ENCODE peak calls at places on chromosomes 5 and 9, in six cellular contexts. S is stomach, O is MM.1S, N is HCT116, K is heart right ventricle, G is lower leg skin. J is an unnamed sample.

GRCh38 chr5:160508780-160509361 is 87.2 kb downstream of the PTTG1 start:
- DNase-seq in S (peak; percentile 53), O (peak; percentile 78), N (peak; percentile 73), K (no peak), G (no peak), J (no peak)

GRCh38 chr5:139251281-139251687 is 42.3 kb upstream of the MATR3 start:
- DNase-seq in S (no peak), O (no peak), N (no peak), K (no peak), G (no peak), J (peak; percentile 53)

GRCh38 chr9:134403682-134404301 is 77.5 kb downstream of the RXRA start:
- DNase-seq in S (peak; percentile 63), O (peak; percentile 23), N (no peak), K (peak; percentile 84), G (peak; percentile 94), J (no peak)

GRCh38 chr9:16505159-16505558 is 365.3 kb downstream of the BNC2 start:
- DNase-seq in S (peak; percentile 27), O (no peak), N (no peak), K (no peak), G (no peak), J (no peak)

GRCh38 chr5:25295067-25295466 is 650.3 kb upstream of the CDH10 start:
- DNase-seq in S (no peak), O (no peak), N (no peak), K (no peak), G (no peak), J (no peak)

GRCh38 chr9:77808750-77809079 is 160.6 kb upstream of the GNA14 start:
- DNase-seq in S (no peak), O (no peak), N (no peak), K (no peak), G (no peak), J (no peak)

GRCh38 chr5:126471875-126472537 is 48.8 kb downstream of the GRAMD2B start:
- DNase-seq in S (no peak), O (no peak), N (no peak), K (no peak), G (no peak), J (no peak)

GRCh38 chr9:4197548-4197947 is 102.3 kb downstream of the GLIS3 start:
- DNase-seq in S (no peak), O (peak; percentile 25), N (no peak), K (no peak), G (no peak), J (no peak)

GRCh38 chr9:119026120-119026519 is 343.1 kb downstream of the BRINP1 start:
- DNase-seq in S (no peak), O (no peak), N (no peak), K (peak; percentile 32), G (peak; percentile 83), J (no peak)

GRCh38 chr5:65184780-65185179 is 296.9 kb downstream of the ADAMTS6 start:
- DNase-seq in S (no peak), O (no peak), N (no peak), K (no peak), G (no peak), J (peak; percentile 4)

GRCh38 chr5:60295423-60295822 is 401.9 kb upstream of the PDE4D start:
- DNase-seq in S (peak; percentile 39), O (peak; percentile 43), N (peak; percentile 7), K (no peak), G (no peak), J (no peak)

GRCh38 chr5:27315541-27316282 is 277.3 kb upstream of the CDH9 start:
- DNase-seq in S (no peak), O (peak; percentile 85), N (no peak), K (no peak), G (no peak), J (no peak)

GRCh38 chr5:156474251-156474650 is 147.3 kb downstream of the SGCD start:
- DNase-seq in S (no peak), O (no peak), N (no peak), K (peak; percentile 65), G (no peak), J (no peak)

GRCh38 chr9:113511856-113512761 is 48.6 kb downstream of the RGS3 start:
- DNase-seq in S (no peak), O (no peak), N (no peak), K (no peak), G (no peak), J (peak; percentile 49)

GRCh38 chr5:107368593-107368992 is 302.1 kb downstream of the EFNA5 start:
- DNase-seq in S (no peak), O (no peak), N (no peak), K (no peak), G (no peak), J (no peak)

GRCh38 chr9:78858266-78858665 is 561.3 kb downstream of the PSAT1 start:
- DNase-seq in S (no peak), O (no peak), N (no peak), K (no peak), G (no peak), J (no peak)

GRCh38 chr9:108885643-108886348 is 23.7 kb downstream of the ACTL7A start:
- DNase-seq in S (no peak), O (peak; percentile 92), N (peak; percentile 2), K (no peak), G (no peak), J (no peak)

GRCh38 chr5:56012281-56012963 is 17.7 kb upstream of the IL6ST start:
- DNase-seq in S (peak; percentile 54), O (peak; percentile 88), N (no peak), K (no peak), G (no peak), J (peak; percentile 24)

GRCh38 chr5:179872356-179873160 is 13.9 kb upstream of the MRNIP start:
- DNase-seq in S (no peak), O (no peak), N (no peak), K (no peak), G (no peak), J (no peak)

GRCh38 chr9:128115187-128116103 is 12.1 kb downstream of the PTGES2 start:
- DNase-seq in S (peak; percentile 94), O (no peak), N (no peak), K (no peak), G (peak; percentile 82), J (peak; percentile 92)

GRCh38 chr5:174581483-174581882 is 142.9 kb upstream of the MSX2 start:
- DNase-seq in S (peak; percentile 33), O (no peak), N (no peak), K (no peak), G (no peak), J (no peak)

GRCh38 chr5:147391781-147392180 is 118.1 kb downstream of the DPYSL3 start:
- DNase-seq in S (peak; percentile 30), O (peak; percentile 20), N (peak; percentile 38), K (peak; percentile 16), G (no peak), J (no peak)

GRCh38 chr9:101477214-101477613 is 41.6 kb upstream of the ALDOB start:
- DNase-seq in S (no peak), O (no peak), N (no peak), K (no peak), G (no peak), J (no peak)

GRCh38 chr9:77819672-77820071 is 171.6 kb upstream of the GNA14 start:
- DNase-seq in S (no peak), O (no peak), N (no peak), K (no peak), G (no peak), J (no peak)

GRCh38 chr5:146192571-146193043 is 10.2 kb upstream of the LARS1 start:
- DNase-seq in S (no peak), O (no peak), N (no peak), K (no peak), G (no peak), J (no peak)

GRCh38 chr5:136309376-136309775 is 56.0 kb downstream of the TRPC7 start:
- DNase-seq in S (no peak), O (no peak), N (no peak), K (no peak), G (peak; percentile 3), J (no peak)

GRCh38 chr9:107153336-107153735 is 129.7 kb upstream of the RAD23B start:
- DNase-seq in S (no peak), O (no peak), N (no peak), K (no peak), G (no peak), J (no peak)

GRCh38 chr9:91771027-91771426 is 179.0 kb downstream of the ROR2 start:
- DNase-seq in S (no peak), O (no peak), N (no peak), K (no peak), G (no peak), J (no peak)
- TF ChIP-seq CTCF in S (no peak), O (no peak), N (no peak), K (no peak), G (no peak), J (no peak)

GRCh38 chr5:158198636-158199035 is 339.7 kb upstream of the CLINT1 start:
- DNase-seq in S (no peak), O (peak; percentile 52), N (no peak), K (no peak), G (no peak), J (no peak)
- H3K4me3 ChIP-seq in S (no peak overlapping the region), O (no peak overlapping the region), N (no peak overlapping the region), K (no peak overlapping the region), G (no peak overlapping the region), J (no peak overlapping the region)

GRCh38 chr5:132021654-132022053 is 10.2 kb upstream of the ACSL6 start:
- DNase-seq in S (no peak), O (no peak), N (no peak), K (no peak), G (no peak), J (no peak)

GRCh38 chr5:132024789-132025402 is 13.4 kb upstream of the ACSL6 start:
- DNase-seq in S (no peak), O (no peak), N (no peak), K (no peak), G (peak; percentile 59), J (no peak)

GRCh38 chr5:132022737-132023136 is 11.3 kb upstream of the ACSL6 start:
- DNase-seq in S (no peak), O (no peak), N (no peak), K (no peak), G (no peak), J (no peak)

GRCh38 chr5:132024117-132024435 is 12.6 kb upstream of the ACSL6 start:
- DNase-seq in S (no peak), O (no peak), N (no peak), K (no peak), G (peak; percentile 59), J (no peak)

DNA sequence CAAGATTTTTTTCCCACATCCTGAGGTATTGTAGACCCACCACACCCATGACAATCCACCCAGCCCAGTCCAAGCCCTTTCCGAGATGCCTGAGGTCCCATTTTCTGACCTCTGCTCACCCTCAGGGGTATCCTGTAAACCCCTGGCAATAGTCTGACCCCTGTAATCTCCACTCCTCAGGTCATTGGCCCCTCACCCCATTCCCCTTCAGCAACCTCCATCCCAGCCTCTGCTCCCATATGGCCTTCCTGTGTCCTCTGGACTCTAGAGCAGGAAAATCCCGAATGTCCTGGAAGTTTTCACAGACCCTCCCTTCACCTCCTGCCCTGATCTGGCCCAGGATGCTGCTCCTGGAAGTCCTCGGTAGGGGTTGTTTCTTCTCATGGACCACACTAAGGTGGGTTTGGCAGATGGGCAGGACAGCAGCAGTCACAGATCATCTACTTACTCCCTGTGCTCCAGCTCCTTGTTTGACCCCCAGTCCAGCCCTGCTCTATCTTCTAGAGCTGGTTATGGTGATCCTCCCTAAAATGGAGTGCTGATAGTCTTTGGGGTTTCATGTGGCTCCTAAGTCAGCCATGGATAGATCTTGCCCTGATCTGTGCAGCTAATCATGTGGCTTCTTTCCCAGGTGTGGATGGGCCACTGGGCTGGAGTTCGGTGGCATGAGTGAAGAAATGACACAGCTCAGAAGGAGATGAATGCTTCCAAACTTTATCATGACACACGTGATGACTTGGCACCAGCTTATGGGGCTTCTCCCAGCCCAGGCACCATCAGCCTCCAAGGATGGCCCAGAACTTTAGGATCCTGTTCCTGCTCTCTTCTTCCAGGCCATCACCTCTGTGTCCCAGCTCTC is 12.0 kb upstream of the ACSL6 start:
- DNase-seq in S (no peak), O (no peak), N (no peak), K (no peak), G (peak; percentile 74), J (no peak)
- TF ChIP-seq CTCF in S (no peak), O (no peak), N (no peak), K (no peak), G (no peak), J (no peak)

GRCh38 chr5:370959-371810 is 49.7 kb downstream of the AHRR start:
- DNase-seq in S (peak; percentile 22), O (no peak), N (no peak), K (no peak), G (peak; percentile 74), J (peak; percentile 1)
- H3K4me3 ChIP-seq in S (no peak overlapping the region), O (no peak overlapping the region), N (no peak overlapping the region), K (no peak overlapping the region), G (no peak overlapping the region), J (no peak overlapping the region)